ENCODE peak calls at places on chromosomes 3 and 15, in four cellular contexts. K, W, I and C are unnamed samples.

GRCh38 chr3:28504945-28505344 is 156.3 kb upstream of the AZI2 start:
- DNase-seq in K (no peak), I (no peak), W (no peak), C (no peak)

GRCh38 chr15:99437315-99438221 is 128.2 kb upstream of the MEF2A start:
- DNase-seq in I (no peak), K (no peak), W (no peak), C (no peak)

GRCh38 chr15:62900071-62900812 is 142.3 kb upstream of the TPM1 start:
- DNase-seq in W (no peak), K (peak; percentile 52), I (no peak), C (no peak)

GRCh38 chr15:40340038-40340739 is 550 bp downstream of the CCDC9B start:
- DNase-seq in W (no peak), K (no peak), I (no peak), C (no peak)

GRCh38 chr15:35246376-35246965 is 161.4 kb upstream of the NANOGP8 start:
- DNase-seq in K (no peak), W (no peak), I (no peak), C (no peak)

GRCh38 chr3:11350374-11350773 is 78.2 kb downstream of the ATG7 start:
- DNase-seq in I (no peak), W (no peak), K (no peak), C (no peak)

GRCh38 chr3:127655641-127656040 is 17.1 kb upstream of the ABTB1 start:
- DNase-seq in W (no peak), K (no peak), I (no peak), C (no peak)

GRCh38 chr3:169578381-169578780 is 85.1 kb downstream of the MECOM start:
- DNase-seq in K (no peak), W (no peak), I (no peak), C (no peak)

GRCh38 chr3:141303481-141304223 is 64.7 kb upstream of the ZBTB38 start:
- DNase-seq in K (peak; percentile 75), W (peak; percentile 85), I (peak; percentile 64), C (peak; percentile 32)

GRCh38 chr3:137100326-137100725 is 142.5 kb downstream of the IL20RB start:
- DNase-seq in K (no peak), W (no peak), I (no peak), C (no peak)

GRCh38 chr15:44788748-44789147 is 52.4 kb downstream of the TRIM69 start:
- DNase-seq in K (no peak), I (no peak), W (no peak), C (no peak)

GRCh38 chr15:83809345-83809744 is 155.4 kb downstream of the ADAMTSL3 start:
- DNase-seq in W (no peak), K (no peak), I (no peak), C (no peak)

GRCh38 chr15:66042624-66043023 is 173.3 kb downstream of the RAB11A start:
- DNase-seq in K (no peak), I (no peak), W (no peak), C (no peak)

GRCh38 chr3:150519026-150519425 is 27.3 kb downstream of the SERP1 start:
- DNase-seq in K (no peak), I (no peak), W (no peak), C (no peak)

GRCh38 chr15:73926191-73927002 is at the start of gene LOXL1:
- DNase-seq in K (no peak), W (peak; percentile 28), I (no peak), C (no peak)
- TF ChIP-seq SPI1 in K (no peak), W (no peak), I (no peak), C (no peak)

DNA sequence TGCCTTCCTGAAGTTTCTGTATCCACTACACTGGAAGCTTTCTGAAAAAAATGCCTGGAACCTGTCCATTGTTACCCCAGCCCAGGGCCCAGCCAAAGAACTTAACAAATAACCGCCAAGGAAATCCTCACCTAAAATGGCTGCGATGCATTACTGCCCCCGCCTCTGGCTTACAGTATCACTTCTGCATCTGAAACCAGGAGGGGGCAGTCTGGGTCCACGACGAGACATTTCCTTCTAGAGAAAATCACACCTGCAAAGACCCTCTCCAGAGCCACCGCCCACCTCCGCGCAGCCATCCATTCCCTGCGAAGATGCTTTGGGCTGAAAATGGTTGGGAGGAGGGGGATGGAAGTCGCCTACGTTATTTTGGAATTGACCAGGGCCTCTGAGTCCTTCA is 22.4 kb upstream of the CELF6 start:
- DNase-seq in I (no peak), W (peak; percentile 42), K (peak; percentile 59), C (no peak)
- TF ChIP-seq SPI1 in I (no peak), W (no peak), K (no peak), C (no peak)

GRCh38 chr3:39150170-39150802 is 3.1 kb downstream of the CSRNP1 start:
- DNase-seq in K (peak; percentile 14), W (no peak), I (no peak), C (no peak)
- TF ChIP-seq SPI1 in K (no peak), W (no peak), I (no peak), C (no peak)

DNA sequence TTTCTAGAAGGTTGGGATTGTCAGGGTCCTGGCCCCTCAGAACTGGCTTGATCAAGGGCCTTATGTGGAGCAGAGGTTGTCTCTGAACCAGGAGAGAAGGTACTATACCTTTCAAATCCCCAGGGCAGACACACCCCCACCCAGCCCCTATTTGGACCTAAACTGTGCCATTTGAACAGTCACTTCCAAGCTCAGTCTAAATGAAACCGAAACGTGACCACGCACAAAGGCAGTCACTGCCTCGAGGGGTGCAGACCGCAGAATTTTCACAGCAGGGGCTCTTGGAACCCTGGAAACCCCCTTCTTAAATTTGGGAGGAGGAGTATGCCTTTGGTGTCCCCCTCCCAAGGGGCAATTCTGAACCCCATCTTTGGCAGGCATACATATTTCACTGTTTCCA is 53.7 kb downstream of the GRIP2 start:
- DNase-seq in K (no peak), I (no peak), W (no peak), C (no peak)
- TF ChIP-seq SPI1 in K (no peak), I (no peak), W (no peak), C (no peak)

DNA sequence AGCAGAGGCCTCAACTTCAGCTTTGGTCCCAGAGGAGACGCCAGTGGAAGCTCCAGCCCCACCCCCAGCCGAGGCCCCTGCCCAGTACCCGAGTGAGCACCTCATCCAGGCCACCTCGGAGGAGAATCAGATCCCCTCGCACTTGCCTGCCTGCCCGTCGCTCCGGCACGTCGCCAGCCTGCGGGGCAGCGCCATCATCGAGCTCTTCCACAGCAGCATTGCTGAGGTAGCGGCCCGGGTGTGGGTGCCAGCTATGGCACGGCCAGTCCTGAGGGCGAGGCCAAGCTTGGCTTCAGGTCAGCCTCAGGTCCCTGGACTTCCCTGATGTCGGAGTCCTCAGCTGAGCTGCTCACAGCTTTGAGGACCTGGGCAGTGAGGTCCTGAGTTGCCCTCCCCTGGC is 5.7 kb upstream of the STAB1 start:
- DNase-seq in K (no peak), I (no peak), W (no peak), C (no peak)
- TF ChIP-seq SPI1 in K (no peak), I (no peak), W (no peak), C (no peak)

GRCh38 chr3:124783696-124784095 is 53.4 kb downstream of the UMPS start:
- DNase-seq in K (no peak), I (no peak), W (no peak), C (no peak)
- TF ChIP-seq SPI1 in K (no peak), I (no peak), W (no peak), C (no peak)

GRCh38 chr3:133948996-133949395 is 53.3 kb upstream of the RAB6B start:
- DNase-seq in K (no peak), W (no peak), I (no peak), C (no peak)
- TF ChIP-seq SPI1 in K (no peak), W (no peak), I (no peak), C (no peak)

GRCh38 chr3:129486057-129487035 is 42.1 kb upstream of the RHO start:
- DNase-seq in I (peak; percentile 7), K (no peak), W (no peak), C (no peak)

GRCh38 chr3:129487183-129487867 is 41.1 kb upstream of the RHO start:
- DNase-seq in I (no peak), K (no peak), W (no peak), C (no peak)

GRCh38 chr3:129482721-129483120 is 42.7 kb downstream of the IFT122 start:
- DNase-seq in W (peak; percentile 42), K (no peak), I (no peak), C (no peak)

GRCh38 chr3:129483870-129484269 is 43.8 kb downstream of the IFT122 start:
- DNase-seq in K (no peak), W (no peak), I (no peak), C (no peak)

DNA sequence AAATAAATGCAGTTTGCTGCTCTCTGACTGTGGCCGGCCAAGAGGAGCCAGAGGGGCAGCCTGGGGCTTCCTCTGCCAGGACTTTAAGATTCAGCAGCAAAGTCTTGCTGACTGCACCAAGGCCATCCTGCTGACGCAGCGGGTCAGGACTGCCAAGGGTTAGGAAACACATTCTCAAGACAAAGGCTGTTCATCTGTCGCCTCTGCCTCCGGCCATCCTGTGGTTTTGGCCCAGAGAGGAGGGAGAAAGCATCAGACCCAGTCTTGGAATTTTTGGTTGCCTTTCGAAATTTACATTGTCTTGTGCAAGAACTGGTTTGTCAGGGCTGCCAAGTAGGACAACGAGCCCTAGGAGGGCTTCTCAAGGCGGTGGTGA is 42.8 kb upstream of the RHO start:
- DNase-seq in W (no peak), I (no peak), K (no peak), C (no peak)
- TF ChIP-seq SPI1 in W (no peak), I (no peak), K (no peak), C (no peak)

DNA sequence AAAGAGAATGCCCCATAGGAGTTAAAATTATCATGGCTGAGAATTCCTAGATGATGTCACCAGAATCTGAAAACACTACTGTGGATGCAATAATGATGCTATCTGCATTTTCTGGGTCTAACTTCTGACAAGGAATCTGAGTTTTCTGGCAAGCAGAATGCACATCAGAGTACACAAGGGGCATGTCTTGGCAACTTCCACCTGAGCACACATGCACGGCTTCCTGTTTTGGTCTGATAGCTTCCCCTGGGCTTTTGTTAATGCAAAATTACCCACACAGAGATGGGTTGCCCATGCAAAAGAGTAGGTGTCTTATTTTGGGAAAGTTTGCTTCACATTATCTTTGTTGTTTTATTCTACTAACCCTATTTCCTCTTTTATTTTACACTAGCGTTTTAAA is 74.1 kb upstream of the SATB1 start:
- DNase-seq in I (peak; percentile 21), W (no peak), K (peak; percentile 34), C (no peak)
- TF ChIP-seq SPI1 in I (peak; percentile 8), W (no peak), K (peak; percentile 64), C (peak; percentile 11)